ENCODE peak calls at places on chromosomes 5 and 9, in ten cellular contexts. One of them, this sample, is unnamed.

GRCh38 chr9:27660148-27660547 is 86.9 kb upstream of the C9orf72 start:
- DNase-seq in NB4: no peak
- DNase-seq in right atrium auricular region: no peak
- DNase-seq in adrenal gland: no peak
- DNase-seq in lower lobe of right lung: no peak
- DNase-seq in kidney epithelial cell: no peak
- DNase-seq in coronary artery: no peak
- DNase-seq in tibial nerve: no peak
- DNase-seq in choroid plexus epithelial cell: no peak
- DNase-seq in B cell: no peak
- DNase-seq in this sample: no peak

GRCh38 chr5:71873202-71873601 is 154.1 kb downstream of the CARTPT start:
- DNase-seq in NB4: no peak
- DNase-seq in right atrium auricular region: no peak
- DNase-seq in adrenal gland: no peak
- DNase-seq in lower lobe of right lung: no peak
- DNase-seq in kidney epithelial cell: no peak
- DNase-seq in coronary artery: no peak
- DNase-seq in tibial nerve: no peak
- DNase-seq in choroid plexus epithelial cell: no peak
- DNase-seq in B cell: no peak
- DNase-seq in this sample: no peak

GRCh38 chr5:136516617-136517016 is 151.3 kb upstream of the TRPC7 start:
- DNase-seq in NB4: peak
- DNase-seq in right atrium auricular region: no peak
- DNase-seq in adrenal gland: no peak
- DNase-seq in lower lobe of right lung: no peak
- DNase-seq in kidney epithelial cell: no peak
- DNase-seq in coronary artery: no peak
- DNase-seq in tibial nerve: no peak
- DNase-seq in choroid plexus epithelial cell: no peak
- DNase-seq in B cell: no peak
- DNase-seq in this sample: no peak

GRCh38 chr5:151499636-151500035 is 52.2 kb downstream of the SLC36A1 start:
- DNase-seq in NB4: peak
- DNase-seq in right atrium auricular region: no peak
- DNase-seq in adrenal gland: no peak
- DNase-seq in lower lobe of right lung: no peak
- DNase-seq in kidney epithelial cell: no peak
- DNase-seq in coronary artery: no peak
- DNase-seq in tibial nerve: no peak
- DNase-seq in choroid plexus epithelial cell: no peak
- DNase-seq in B cell: no peak
- DNase-seq in this sample: no peak

GRCh38 chr5:32001284-32001683 is 172.8 kb downstream of the GOLPH3 start:
- DNase-seq in NB4: no peak
- DNase-seq in right atrium auricular region: no peak
- DNase-seq in adrenal gland: no peak
- DNase-seq in lower lobe of right lung: no peak
- DNase-seq in kidney epithelial cell: no peak
- DNase-seq in coronary artery: no peak
- DNase-seq in tibial nerve: no peak
- DNase-seq in choroid plexus epithelial cell: no peak
- DNase-seq in B cell: no peak
- DNase-seq in this sample: no peak

GRCh38 chr9:118455259-118455658 is 751.1 kb downstream of the TLR4 start:
- DNase-seq in NB4: no peak
- DNase-seq in right atrium auricular region: no peak
- DNase-seq in adrenal gland: no peak
- DNase-seq in lower lobe of right lung: no peak
- DNase-seq in kidney epithelial cell: no peak
- DNase-seq in coronary artery: no peak
- DNase-seq in tibial nerve: no peak
- DNase-seq in choroid plexus epithelial cell: no peak
- DNase-seq in B cell: no peak
- DNase-seq in this sample: no peak

GRCh38 chr5:73417307-73418035 is 31.1 kb downstream of the FOXD1 start:
- DNase-seq in NB4: no peak
- DNase-seq in right atrium auricular region: no peak
- DNase-seq in adrenal gland: no peak
- DNase-seq in lower lobe of right lung: no peak
- DNase-seq in kidney epithelial cell: no peak
- DNase-seq in coronary artery: no peak
- DNase-seq in tibial nerve: peak
- DNase-seq in choroid plexus epithelial cell: peak
- DNase-seq in B cell: no peak
- DNase-seq in this sample: no peak

GRCh38 chr5:60346391-60346790 is 353.6 kb downstream of the DEPDC1B start:
- DNase-seq in NB4: peak
- DNase-seq in right atrium auricular region: no peak
- DNase-seq in adrenal gland: no peak
- DNase-seq in lower lobe of right lung: no peak
- DNase-seq in kidney epithelial cell: no peak
- DNase-seq in coronary artery: no peak
- DNase-seq in tibial nerve: no peak
- DNase-seq in choroid plexus epithelial cell: no peak
- DNase-seq in B cell: no peak
- DNase-seq in this sample: no peak

GRCh38 chr5:10689391-10690081 is 71.5 kb downstream of the DAP start:
- DNase-seq in NB4: peak
- DNase-seq in right atrium auricular region: no peak
- DNase-seq in adrenal gland: peak
- DNase-seq in lower lobe of right lung: no peak
- DNase-seq in kidney epithelial cell: no peak
- DNase-seq in coronary artery: no peak
- DNase-seq in tibial nerve: no peak
- DNase-seq in choroid plexus epithelial cell: peak
- DNase-seq in B cell: no peak
- DNase-seq in this sample: no peak

GRCh38 chr5:33840927-33841547 is 50.8 kb downstream of the ADAMTS12 start:
- DNase-seq in NB4: no peak
- DNase-seq in right atrium auricular region: no peak
- DNase-seq in adrenal gland: no peak
- DNase-seq in lower lobe of right lung: no peak
- DNase-seq in kidney epithelial cell: no peak
- DNase-seq in coronary artery: no peak
- DNase-seq in tibial nerve: no peak
- DNase-seq in choroid plexus epithelial cell: no peak
- DNase-seq in B cell: no peak
- DNase-seq in this sample: no peak

GRCh38 chr5:142753114-142753764 is 16.9 kb upstream of the ARHGAP26 start:
- DNase-seq in NB4: no peak
- DNase-seq in right atrium auricular region: peak
- DNase-seq in adrenal gland: peak
- DNase-seq in lower lobe of right lung: peak
- DNase-seq in kidney epithelial cell: no peak
- DNase-seq in coronary artery: peak
- DNase-seq in tibial nerve: peak
- DNase-seq in choroid plexus epithelial cell: peak
- DNase-seq in B cell: no peak
- DNase-seq in this sample: no peak

GRCh38 chr5:95712347-95712958 is 18.7 kb upstream of the RHOBTB3 start:
- DNase-seq in NB4: peak
- DNase-seq in right atrium auricular region: no peak
- DNase-seq in adrenal gland: peak
- DNase-seq in lower lobe of right lung: no peak
- DNase-seq in kidney epithelial cell: peak
- DNase-seq in coronary artery: no peak
- DNase-seq in tibial nerve: no peak
- DNase-seq in choroid plexus epithelial cell: peak
- DNase-seq in B cell: no peak
- DNase-seq in this sample: no peak

GRCh38 chr9:127181595-127182190 is 59.3 kb upstream of the ANGPTL2 start:
- DNase-seq in NB4: no peak
- DNase-seq in right atrium auricular region: no peak
- DNase-seq in adrenal gland: no peak
- DNase-seq in lower lobe of right lung: no peak
- DNase-seq in kidney epithelial cell: no peak
- DNase-seq in coronary artery: peak
- DNase-seq in tibial nerve: no peak
- DNase-seq in choroid plexus epithelial cell: no peak
- DNase-seq in B cell: peak
- DNase-seq in this sample: no peak

GRCh38 chr5:74094779-74095108 is 468.7 kb downstream of the ARHGEF28 start:
- DNase-seq in NB4: no peak
- DNase-seq in right atrium auricular region: no peak
- DNase-seq in adrenal gland: no peak
- DNase-seq in lower lobe of right lung: no peak
- DNase-seq in kidney epithelial cell: no peak
- DNase-seq in coronary artery: no peak
- DNase-seq in tibial nerve: no peak
- DNase-seq in choroid plexus epithelial cell: no peak
- DNase-seq in B cell: no peak
- DNase-seq in this sample: no peak

GRCh38 chr5:16883801-16884200 is 52.3 kb downstream of the MYO10 start:
- DNase-seq in NB4: no peak
- DNase-seq in right atrium auricular region: no peak
- DNase-seq in adrenal gland: no peak
- DNase-seq in lower lobe of right lung: no peak
- DNase-seq in kidney epithelial cell: no peak
- DNase-seq in coronary artery: no peak
- DNase-seq in tibial nerve: no peak
- DNase-seq in choroid plexus epithelial cell: peak
- DNase-seq in B cell: no peak
- DNase-seq in this sample: no peak

GRCh38 chr5:55232985-55233928 is at the start of gene CCNO:
- DNase-seq in NB4: peak
- DNase-seq in right atrium auricular region: no peak
- DNase-seq in adrenal gland: peak
- DNase-seq in lower lobe of right lung: peak
- DNase-seq in kidney epithelial cell: no peak
- DNase-seq in coronary artery: peak
- DNase-seq in tibial nerve: no peak
- DNase-seq in choroid plexus epithelial cell: peak
- DNase-seq in B cell: peak
- DNase-seq in this sample: peak

GRCh38 chr5:53418844-53419243 is 61.6 kb upstream of the FST start:
- DNase-seq in NB4: no peak
- DNase-seq in right atrium auricular region: no peak
- DNase-seq in adrenal gland: no peak
- DNase-seq in lower lobe of right lung: no peak
- DNase-seq in kidney epithelial cell: peak
- DNase-seq in coronary artery: no peak
- DNase-seq in tibial nerve: no peak
- DNase-seq in choroid plexus epithelial cell: peak
- DNase-seq in B cell: no peak
- DNase-seq in this sample: no peak

GRCh38 chr5:101937041-101937440 is 359.0 kb downstream of the SLCO4C1 start:
- DNase-seq in NB4: no peak
- DNase-seq in right atrium auricular region: no peak
- DNase-seq in adrenal gland: no peak
- DNase-seq in lower lobe of right lung: no peak
- DNase-seq in kidney epithelial cell: no peak
- DNase-seq in coronary artery: no peak
- DNase-seq in tibial nerve: no peak
- DNase-seq in choroid plexus epithelial cell: no peak
- DNase-seq in B cell: no peak
- DNase-seq in this sample: no peak

GRCh38 chr5:101943784-101944183 is 352.3 kb downstream of the SLCO4C1 start:
- DNase-seq in NB4: peak
- DNase-seq in right atrium auricular region: no peak
- DNase-seq in adrenal gland: no peak
- DNase-seq in lower lobe of right lung: no peak
- DNase-seq in kidney epithelial cell: no peak
- DNase-seq in coronary artery: no peak
- DNase-seq in tibial nerve: no peak
- DNase-seq in choroid plexus epithelial cell: no peak
- DNase-seq in B cell: no peak
- DNase-seq in this sample: no peak

DNA sequence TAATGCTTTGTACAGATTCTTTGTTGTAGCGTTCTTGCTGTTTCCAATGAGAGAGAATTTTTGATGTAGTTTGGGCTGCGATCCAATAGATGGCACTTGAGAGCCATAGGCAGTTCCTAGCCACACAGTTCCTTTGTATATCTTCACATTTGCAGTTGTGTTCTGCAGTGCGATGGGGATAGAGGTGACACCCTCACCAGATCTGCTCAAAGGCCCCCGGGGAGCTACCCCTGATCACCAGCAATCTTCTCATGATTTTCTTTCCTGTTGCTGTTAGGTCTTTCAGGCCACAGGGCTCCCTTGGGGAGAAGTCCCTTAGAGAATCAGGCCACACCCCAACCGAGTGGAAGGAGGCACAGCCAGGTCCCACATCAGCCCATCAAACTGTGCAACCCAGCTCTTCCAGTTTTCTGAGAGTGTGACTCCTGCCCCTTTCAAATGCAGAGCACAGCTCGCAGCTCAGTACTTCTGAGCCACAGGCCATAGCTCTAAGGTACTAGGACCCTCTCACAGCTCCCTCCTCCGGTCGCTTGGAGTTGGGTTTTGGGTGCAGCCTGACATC is 353.7 kb downstream of the SLCO4C1 start:
- DNase-seq in NB4: peak
- DNase-seq in right atrium auricular region: no peak
- DNase-seq in adrenal gland: peak
- DNase-seq in lower lobe of right lung: no peak
- DNase-seq in kidney epithelial cell: peak
- DNase-seq in coronary artery: no peak
- DNase-seq in tibial nerve: no peak
- DNase-seq in choroid plexus epithelial cell: peak
- DNase-seq in B cell: no peak
- DNase-seq in this sample: no peak
- TF ChIP-seq CTCF in NB4: peak
- TF ChIP-seq CTCF in right atrium auricular region: peak
- TF ChIP-seq CTCF in adrenal gland: peak
- TF ChIP-seq CTCF in lower lobe of right lung: peak
- TF ChIP-seq CTCF in kidney epithelial cell: peak
- TF ChIP-seq CTCF in coronary artery: no peak
- TF ChIP-seq CTCF in tibial nerve: peak
- TF ChIP-seq CTCF in choroid plexus epithelial cell: peak
- TF ChIP-seq CTCF in B cell: peak
- TF ChIP-seq CTCF in this sample: peak

GRCh38 chr9:77215874-77216273 is 38.5 kb downstream of the VPS13A start:
- DNase-seq in NB4: peak
- DNase-seq in right atrium auricular region: no peak
- DNase-seq in adrenal gland: no peak
- DNase-seq in lower lobe of right lung: no peak
- DNase-seq in kidney epithelial cell: no peak
- DNase-seq in coronary artery: no peak
- DNase-seq in tibial nerve: no peak
- DNase-seq in choroid plexus epithelial cell: peak
- DNase-seq in B cell: no peak
- DNase-seq in this sample: no peak
- TF ChIP-seq CTCF in NB4: peak
- TF ChIP-seq CTCF in right atrium auricular region: peak
- TF ChIP-seq CTCF in adrenal gland: peak
- TF ChIP-seq CTCF in lower lobe of right lung: no peak
- TF ChIP-seq CTCF in kidney epithelial cell: peak
- TF ChIP-seq CTCF in coronary artery: no peak
- TF ChIP-seq CTCF in tibial nerve: no peak
- TF ChIP-seq CTCF in choroid plexus epithelial cell: peak
- TF ChIP-seq CTCF in B cell: no peak
- TF ChIP-seq CTCF in this sample: no peak

GRCh38 chr9:34546834-34547827 is 24.3 kb upstream of the ENHO start:
- DNase-seq in NB4: peak
- DNase-seq in right atrium auricular region: no peak
- DNase-seq in adrenal gland: peak
- DNase-seq in lower lobe of right lung: no peak
- DNase-seq in kidney epithelial cell: no peak
- DNase-seq in coronary artery: peak
- DNase-seq in tibial nerve: peak
- DNase-seq in choroid plexus epithelial cell: peak
- DNase-seq in B cell: no peak
- DNase-seq in this sample: peak
- TF ChIP-seq CTCF in NB4: peak
- TF ChIP-seq CTCF in right atrium auricular region: peak
- TF ChIP-seq CTCF in adrenal gland: peak
- TF ChIP-seq CTCF in lower lobe of right lung: peak
- TF ChIP-seq CTCF in kidney epithelial cell: peak
- TF ChIP-seq CTCF in coronary artery: peak
- TF ChIP-seq CTCF in tibial nerve: peak
- TF ChIP-seq CTCF in choroid plexus epithelial cell: peak
- TF ChIP-seq CTCF in B cell: peak
- TF ChIP-seq CTCF in this sample: peak

GRCh38 chr9:136144450-136144849 is 25.8 kb upstream of the TMEM250 start:
- DNase-seq in NB4: no peak
- DNase-seq in right atrium auricular region: no peak
- DNase-seq in adrenal gland: no peak
- DNase-seq in lower lobe of right lung: no peak
- DNase-seq in kidney epithelial cell: no peak
- DNase-seq in coronary artery: no peak
- DNase-seq in tibial nerve: no peak
- DNase-seq in choroid plexus epithelial cell: no peak
- DNase-seq in B cell: no peak
- DNase-seq in this sample: no peak
- TF ChIP-seq CTCF in NB4: no peak
- TF ChIP-seq CTCF in right atrium auricular region: no peak
- TF ChIP-seq CTCF in adrenal gland: no peak
- TF ChIP-seq CTCF in lower lobe of right lung: no peak
- TF ChIP-seq CTCF in kidney epithelial cell: no peak
- TF ChIP-seq CTCF in coronary artery: no peak
- TF ChIP-seq CTCF in tibial nerve: no peak
- TF ChIP-seq CTCF in choroid plexus epithelial cell: no peak
- TF ChIP-seq CTCF in B cell: no peak
- TF ChIP-seq CTCF in this sample: no peak